ENCODE peak calls at places on chromosomes 16 and 17, in four cellular contexts. W, R, S and Y are unnamed samples.

GRCh38 chr17:63665527-63666214 is 34.3 kb downstream of the LIMD2 start:
- DNase-seq in W (no peak), R (no peak), S (no peak), Y (no peak)

GRCh38 chr16:68486671-68487495 is 38.6 kb upstream of the SMPD3 start:
- DNase-seq in W (no peak), R (no peak), S (no peak), Y (no peak)

GRCh38 chr17:77306048-77306789 is 165.4 kb downstream of the SEC14L1 start:
- DNase-seq in W (no peak), R (no peak), S (no peak), Y (no peak)

GRCh38 chr17:68095205-68095811 is 59.8 kb downstream of the KPNA2 start:
- DNase-seq in W (no peak), R (no peak), S (no peak), Y (no peak)

GRCh38 chr17:49254066-49254465 is 23.5 kb upstream of the PHOSPHO1 start:
- DNase-seq in W (no peak), R (no peak), S (no peak), Y (no peak)

GRCh38 chr16:768428-768827 is 7.9 kb downstream of the MSLN start:
- DNase-seq in W (no peak), R (no peak), S (no peak), Y (no peak)

GRCh38 chr16:77967054-77968035 is 55.0 kb upstream of the CLEC3A start:
- DNase-seq in W (no peak), R (no peak), S (no peak), Y (no peak)

GRCh38 chr16:12501727-12502457 is 301.8 kb downstream of the CPPED1 start:
- DNase-seq in W (no peak), R (no peak), S (no peak), Y (no peak)

GRCh38 chr17:42706732-42707131 is 24.4 kb downstream of the CNTNAP1 start:
- DNase-seq in W (no peak), R (no peak), S (no peak), Y (no peak)

GRCh38 chr16:68235882-68236803 is at the start of gene ESRP2:
- DNase-seq in W (no peak), R (peak), S (no peak), Y (no peak)

GRCh38 chr17:79438045-79438444 is 172.8 kb downstream of the RBFOX3 start:
- DNase-seq in W (no peak), R (no peak), S (no peak), Y (no peak)

GRCh38 chr17:859461-860195 is 77.5 kb downstream of the MRM3 start:
- DNase-seq in W (no peak), R (no peak), S (no peak), Y (no peak)

GRCh38 chr16:1960665-1961630 is 1.6 kb downstream of the NDUFB10 start:
- DNase-seq in W (peak), R (peak), S (no peak), Y (no peak)

GRCh38 chr17:29378495-29378894 is 11.7 kb upstream of the TAOK1 start:
- DNase-seq in W (no peak), R (no peak), S (no peak), Y (no peak)

GRCh38 chr17:58172369-58173071 is 5.7 kb downstream of the OR4D2 start:
- DNase-seq in W (peak), R (peak), S (peak), Y (peak)

GRCh38 chr17:81865358-81865732 is 5.0 kb upstream of the P4HB start:
- DNase-seq in W (no peak), R (no peak), S (no peak), Y (no peak)

GRCh38 chr16:85157813-85158701 is 45.8 kb upstream of the CIBAR2 start:
- DNase-seq in W (no peak), R (no peak), S (no peak), Y (no peak)

GRCh38 chr16:49365711-49366509 is 7.7 kb upstream of the C16orf78 start:
- DNase-seq in W (no peak), R (no peak), S (no peak), Y (no peak)

GRCh38 chr17:2595200-2595599 is 1.7 kb downstream of the PAFAH1B1 start:
- DNase-seq in W (no peak), R (no peak), S (no peak), Y (no peak)

GRCh38 chr17:77163521-77164280 is 22.9 kb downstream of the SEC14L1 start:
- DNase-seq in W (no peak), R (no peak), S (no peak), Y (no peak)

GRCh38 chr16:81560979-81561657 is 116.5 kb downstream of the CMIP start:
- DNase-seq in W (peak), R (no peak), S (no peak), Y (no peak)

GRCh38 chr16:25390761-25391160 is 133.1 kb upstream of the ZKSCAN2 start:
- DNase-seq in W (no peak), R (no peak), S (no peak), Y (no peak)

GRCh38 chr17:81846743-81847689 is 12.2 kb upstream of the PPP1R27 start:
- DNase-seq in W (no peak), R (no peak), S (no peak), Y (no peak)

GRCh38 chr17:43734376-43734775 is 24.2 kb downstream of the SOST start:
- DNase-seq in W (peak), R (no peak), S (peak), Y (peak)

GRCh38 chr16:67246081-67246944 is 968 bp downstream of the FHOD1 start:
- DNase-seq in W (peak), R (peak), S (peak), Y (peak)

GRCh38 chr17:61307905-61308886 is 91.4 kb upstream of the TBX2 start:
- DNase-seq in W (peak), R (no peak), S (peak), Y (peak)

GRCh38 chr16:80105160-80105559 is 435.6 kb upstream of the DYNLRB2 start:
- DNase-seq in W (peak), R (no peak), S (no peak), Y (no peak)

GRCh38 chr16:84930298-84931106 is 80.8 kb downstream of the ZDHHC7 start:
- DNase-seq in W (no peak), R (no peak), S (no peak), Y (no peak)

GRCh38 chr17:73098919-73099318 is 6.4 kb upstream of the SLC39A11 start:
- DNase-seq in W (no peak), R (no peak), S (no peak), Y (no peak)

GRCh38 chr16:3580686-3581085 is 3.5 kb upstream of the NLRC3 start:
- DNase-seq in W (no peak), R (no peak), S (peak), Y (no peak)

GRCh38 chr16:67936876-67937605 is 391 bp upstream of the PSMB10 start:
- DNase-seq in W (peak), R (no peak), S (peak), Y (peak)

GRCh38 chr17:78019976-78020716 is 61.6 kb downstream of the TNRC6C start:
- DNase-seq in W (no peak), R (no peak), S (no peak), Y (no peak)

GRCh38 chr16:31248344-31248743 is 11.4 kb upstream of the ITGAM start:
- DNase-seq in W (no peak), R (no peak), S (no peak), Y (no peak)

GRCh38 chr16:12661656-12662172 is 142.0 kb downstream of the CPPED1 start:
- DNase-seq in W (peak), R (peak), S (no peak), Y (peak)

GRCh38 chr16:84933774-84934571 is 77.4 kb downstream of the ZDHHC7 start:
- DNase-seq in W (peak), R (no peak), S (no peak), Y (no peak)

GRCh38 chr17:44362964-44363612 is 565 bp downstream of the FAM171A2 start:
- DNase-seq in W (no peak), R (no peak), S (no peak), Y (no peak)